ENCODE peak calls at places on chromosome 11, in nine cellular contexts. D is MM.1S, C is GM12865, M is keratinocyte, V is BJ, A is Peyer's patch, G is neural crest cell, X is IMR-90, W is endothelial cell of umbilical vein. P is an unnamed sample.

GRCh38 chr11:15106201-15106965 is 8.3 kb upstream of the INSC start:
- DNase-seq in G (no peak), V (no peak), X (peak), M (no peak), W (no peak), C (no peak), A (no peak), D (no peak), P (peak)

GRCh38 chr11:1566381-1567051 is 5.6 kb downstream of the DUSP8 start:
- DNase-seq in V (no peak), X (no peak), A (no peak), M (no peak), D (no peak), G (no peak), C (no peak), W (no peak), P (no peak)

GRCh38 chr11:119673389-119674336 is 55.3 kb downstream of the NECTIN1 start:
- DNase-seq in A (peak), G (no peak), C (peak), D (peak), M (no peak), W (no peak), V (no peak), X (no peak), P (no peak)

GRCh38 chr11:105177658-105178057 is 38.1 kb upstream of the CARD18 start:
- DNase-seq in X (peak), G (no peak), A (no peak), V (peak), D (no peak), M (no peak), C (no peak), W (peak), P (no peak)

GRCh38 chr11:2092464-2092910 is 46.7 kb downstream of the IGF2 start:
- DNase-seq in D (no peak), C (no peak), M (no peak), A (no peak), X (no peak), W (no peak), G (no peak), V (no peak), P (no peak)

GRCh38 chr11:1458340-1459218 is 28.0 kb downstream of the MOB2 start:
- DNase-seq in V (no peak), A (peak), G (no peak), M (no peak), X (peak), D (no peak), W (no peak), C (no peak), P (peak)

GRCh38 chr11:110428956-110429613 is 663 bp upstream of the FDX1 start:
- DNase-seq in D (peak), A (peak), G (no peak), C (peak), W (peak), X (no peak), V (no peak), M (no peak), P (no peak)

GRCh38 chr11:61532136-61533038 is 23.8 kb downstream of the LRRC10B start:
- DNase-seq in D (peak), V (no peak), W (peak), G (peak), X (no peak), C (peak), A (peak), M (no peak), P (peak)

GRCh38 chr11:70848243-70848750 is 404.1 kb downstream of the SHANK2 start:
- DNase-seq in V (no peak), A (no peak), X (no peak), M (no peak), G (no peak), C (no peak), D (no peak), W (no peak), P (no peak)

GRCh38 chr11:15238856-15239255 is 124.1 kb downstream of the INSC start:
- DNase-seq in V (no peak), C (no peak), G (no peak), A (no peak), X (no peak), D (no peak), W (no peak), M (no peak), P (no peak)

GRCh38 chr11:66230978-66231377 is 37.5 kb upstream of the RAB1B start:
- DNase-seq in X (no peak), D (no peak), W (no peak), G (no peak), V (no peak), M (no peak), A (no peak), C (no peak), P (no peak)

GRCh38 chr11:120079750-120080610 is 57.9 kb downstream of the TRIM29 start:
- DNase-seq in C (no peak), X (no peak), V (no peak), M (no peak), G (no peak), W (no peak), D (no peak), A (no peak), P (no peak)

GRCh38 chr11:35313066-35313765 is 106.1 kb downstream of the SLC1A2 start:
- DNase-seq in D (peak), C (peak), X (no peak), W (no peak), V (no peak), M (no peak), G (no peak), A (peak), P (no peak)

GRCh38 chr11:19922689-19923035 is 210.0 kb downstream of the NAV2 start:
- DNase-seq in W (no peak), V (no peak), M (no peak), D (no peak), X (peak), C (no peak), G (no peak), A (no peak), P (no peak)

GRCh38 chr11:9990221-9990973 is 303.6 kb downstream of the SBF2 start:
- DNase-seq in A (no peak), W (peak), X (peak), G (no peak), M (no peak), C (no peak), D (no peak), V (no peak), P (no peak)

GRCh38 chr11:22787565-22788162 is 41.9 kb downstream of the SVIP start:
- DNase-seq in A (peak), V (peak), D (peak), G (peak), M (no peak), C (peak), W (peak), X (peak), P (peak)

GRCh38 chr11:2088284-2088683 is 50.9 kb downstream of the IGF2 start:
- DNase-seq in X (no peak), A (peak), W (no peak), D (no peak), V (no peak), G (no peak), M (no peak), C (no peak), P (no peak)

GRCh38 chr11:353315-353857 is 15.9 kb upstream of the B4GALNT4 start:
- DNase-seq in G (no peak), A (no peak), C (no peak), M (no peak), V (peak), D (no peak), X (peak), W (peak), P (peak)

GRCh38 chr11:77198440-77198849 is 70.4 kb downstream of the MYO7A start:
- DNase-seq in M (no peak), A (no peak), G (peak), D (no peak), X (peak), W (peak), V (no peak), C (peak), P (peak)

GRCh38 chr11:1263036-1263435 is 40.2 kb downstream of the MUC5B start:
- DNase-seq in A (no peak), C (no peak), W (no peak), D (no peak), V (no peak), M (no peak), X (no peak), G (no peak), P (peak)

GRCh38 chr11:35289821-35290220 is 129.5 kb downstream of the SLC1A2 start:
- DNase-seq in D (no peak), X (peak), G (no peak), M (no peak), V (no peak), W (peak), A (no peak), C (no peak), P (no peak)

GRCh38 chr11:126339866-126340434 is 15.5 kb upstream of the ST3GAL4 start:
- DNase-seq in V (no peak), X (peak), G (no peak), M (no peak), C (no peak), W (no peak), A (no peak), D (no peak), P (peak)

GRCh38 chr11:69308531-69308930 is 14.6 kb downstream of the MYEOV start:
- DNase-seq in M (no peak), W (no peak), A (no peak), X (no peak), D (no peak), G (no peak), C (no peak), V (no peak), P (no peak)

DNA sequence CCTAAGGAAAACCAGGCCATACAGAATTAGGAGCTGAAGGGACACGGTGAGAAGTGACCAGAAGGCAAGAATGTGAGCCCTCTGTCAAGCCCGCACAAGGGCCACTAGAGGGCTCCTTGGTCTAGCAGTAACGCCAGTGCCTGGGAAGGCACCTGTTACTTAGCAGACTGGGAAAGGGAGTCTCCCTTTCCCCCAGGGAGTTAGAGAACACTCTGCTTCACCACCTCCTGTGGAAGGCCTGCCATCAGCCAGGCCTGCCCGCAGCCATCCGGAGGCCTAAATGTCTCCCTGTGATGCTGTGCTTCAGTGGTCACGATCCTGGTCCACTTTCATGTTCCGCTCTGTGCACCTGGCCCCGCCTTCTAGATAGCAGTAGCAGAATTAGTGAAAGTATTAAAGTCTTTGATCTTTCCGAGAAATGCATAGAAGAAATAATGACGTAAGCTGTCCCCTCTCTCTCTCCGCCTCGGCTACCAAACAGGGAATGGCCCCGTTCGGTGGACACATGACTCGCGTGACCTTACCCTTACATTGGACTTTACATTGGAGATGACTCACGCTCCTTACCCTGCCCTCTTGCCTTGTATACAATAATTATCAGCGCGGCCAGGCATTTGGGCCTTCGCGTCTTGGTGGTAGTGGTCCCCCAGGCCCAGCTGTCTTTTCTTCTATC is 10.7 kb upstream of the GSTP1 start:
- DNase-seq in M (no peak), A (peak), G (peak), V (no peak), W (peak), D (peak), C (peak), X (peak), P (peak)
- TF ChIP-seq CTCF in M (peak), A (peak), G (peak), V (peak), W (peak), D (peak), C (peak), X (peak), P (peak)

DNA sequence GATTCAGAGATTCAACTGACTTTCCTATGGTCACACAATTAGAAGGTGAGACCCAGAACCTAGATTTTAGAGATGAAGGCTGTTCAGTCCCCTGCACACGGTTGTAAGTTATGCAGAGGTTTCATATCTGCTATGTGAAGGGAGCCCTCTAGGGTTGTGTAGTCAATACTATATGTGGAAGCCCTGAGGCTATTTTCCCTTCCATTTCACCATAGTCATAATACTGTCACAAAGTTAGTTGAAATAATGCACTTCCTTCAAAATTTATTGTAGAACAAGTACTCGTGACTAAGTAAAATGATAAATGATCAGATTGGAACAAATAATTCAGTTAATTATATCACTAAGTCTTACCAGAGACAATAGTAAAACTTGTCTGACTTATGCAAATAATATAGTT is 48.8 kb downstream of the ENDOD1 start:
- DNase-seq in V (no peak), W (peak), X (no peak), C (peak), G (no peak), A (no peak), D (peak), M (no peak), P (no peak)
- TF ChIP-seq CTCF in V (peak), W (peak), X (peak), C (peak), G (no peak), A (peak), D (peak), M (no peak), P (no peak)

GRCh38 chr11:32817843-32818183 is 11.9 kb upstream of the PRRG4 start:
- DNase-seq in G (no peak), V (no peak), X (no peak), M (no peak), A (no peak), C (no peak), W (no peak), D (no peak), P (no peak)
- TF ChIP-seq CTCF in G (no peak), V (no peak), X (no peak), M (no peak), A (no peak), C (no peak), W (no peak), D (no peak), P (no peak)

GRCh38 chr11:135033545-135033944 is 621.5 kb upstream of the B3GAT1 start:
- DNase-seq in A (no peak), D (no peak), V (no peak), X (no peak), M (no peak), C (no peak), G (peak), W (no peak), P (no peak)
- TF ChIP-seq CTCF in A (no peak), D (no peak), V (no peak), X (no peak), M (no peak), C (no peak), G (peak), W (no peak), P (no peak)

GRCh38 chr11:11899401-11899800 is 57.6 kb downstream of the USP47 start:
- DNase-seq in G (no peak), A (no peak), C (no peak), W (no peak), X (no peak), D (no peak), V (no peak), M (no peak), P (no peak)
- TF ChIP-seq CTCF in G (peak), A (no peak), C (no peak), W (no peak), X (no peak), D (no peak), V (no peak), M (no peak), P (no peak)